ENCODE peak calls at places on chromosome 6, in nine cellular contexts. One of them, this sample, is unnamed.

GRCh38 chr6:117483004-117483644 is 650 bp downstream of the DCBLD1 start:
- DNase-seq in tibial nerve: no peak
- DNase-seq in breast epithelium: peak
- DNase-seq in sigmoid colon: peak
- DNase-seq in astrocyte of the spinal cord: peak
- DNase-seq in AG04450: no peak
- DNase-seq in esophagus squamous epithelium: no peak
- DNase-seq in fibroblast of the aortic adventitia: no peak
- DNase-seq in A549: peak
- DNase-seq in this sample: peak

GRCh38 chr6:144607998-144608736 is 323.0 kb downstream of the UTRN start:
- DNase-seq in sigmoid colon: no peak
- DNase-seq in tibial nerve: no peak
- DNase-seq in esophagus squamous epithelium: no peak
- DNase-seq in breast epithelium: no peak
- DNase-seq in AG04450: no peak
- DNase-seq in astrocyte of the spinal cord: no peak
- DNase-seq in A549: no peak
- DNase-seq in fibroblast of the aortic adventitia: no peak
- DNase-seq in this sample: no peak

GRCh38 chr6:170295519-170296422 is 4.9 kb upstream of the DLL1 start:
- DNase-seq in tibial nerve: no peak
- DNase-seq in sigmoid colon: no peak
- DNase-seq in breast epithelium: no peak
- DNase-seq in esophagus squamous epithelium: no peak
- DNase-seq in fibroblast of the aortic adventitia: no peak
- DNase-seq in astrocyte of the spinal cord: no peak
- DNase-seq in AG04450: no peak
- DNase-seq in A549: no peak
- DNase-seq in this sample: no peak

GRCh38 chr6:113882341-113882740 is 25.2 kb downstream of the MARCKS start:
- DNase-seq in astrocyte of the spinal cord: no peak
- DNase-seq in tibial nerve: no peak
- DNase-seq in A549: no peak
- DNase-seq in fibroblast of the aortic adventitia: no peak
- DNase-seq in esophagus squamous epithelium: no peak
- DNase-seq in AG04450: no peak
- DNase-seq in breast epithelium: no peak
- DNase-seq in sigmoid colon: no peak
- DNase-seq in this sample: no peak

GRCh38 chr6:128997880-128998279 is 114.9 kb downstream of the LAMA2 start:
- DNase-seq in fibroblast of the aortic adventitia: no peak
- DNase-seq in AG04450: no peak
- DNase-seq in sigmoid colon: no peak
- DNase-seq in esophagus squamous epithelium: no peak
- DNase-seq in astrocyte of the spinal cord: no peak
- DNase-seq in A549: no peak
- DNase-seq in tibial nerve: no peak
- DNase-seq in breast epithelium: no peak
- DNase-seq in this sample: no peak

GRCh38 chr6:164967102-164967501 is 342.3 kb downstream of the C6orf118 start:
- DNase-seq in esophagus squamous epithelium: no peak
- DNase-seq in breast epithelium: no peak
- DNase-seq in astrocyte of the spinal cord: no peak
- DNase-seq in AG04450: no peak
- DNase-seq in tibial nerve: no peak
- DNase-seq in sigmoid colon: no peak
- DNase-seq in fibroblast of the aortic adventitia: no peak
- DNase-seq in A549: no peak
- DNase-seq in this sample: no peak

GRCh38 chr6:169623343-169623742 is 78.5 kb downstream of the WDR27 start:
- DNase-seq in A549: no peak
- DNase-seq in esophagus squamous epithelium: no peak
- DNase-seq in breast epithelium: no peak
- DNase-seq in fibroblast of the aortic adventitia: no peak
- DNase-seq in AG04450: no peak
- DNase-seq in tibial nerve: no peak
- DNase-seq in astrocyte of the spinal cord: no peak
- DNase-seq in sigmoid colon: no peak
- DNase-seq in this sample: no peak

GRCh38 chr6:117448732-117449131 is 23.0 kb upstream of the ROS1 start:
- DNase-seq in tibial nerve: no peak
- DNase-seq in breast epithelium: no peak
- DNase-seq in A549: peak
- DNase-seq in fibroblast of the aortic adventitia: peak
- DNase-seq in AG04450: peak
- DNase-seq in astrocyte of the spinal cord: peak
- DNase-seq in sigmoid colon: no peak
- DNase-seq in esophagus squamous epithelium: no peak
- DNase-seq in this sample: peak

GRCh38 chr6:100462990-100463684 is 1.6 kb downstream of the SIM1 start:
- DNase-seq in fibroblast of the aortic adventitia: no peak
- DNase-seq in esophagus squamous epithelium: no peak
- DNase-seq in sigmoid colon: no peak
- DNase-seq in tibial nerve: no peak
- DNase-seq in breast epithelium: no peak
- DNase-seq in A549: no peak
- DNase-seq in astrocyte of the spinal cord: no peak
- DNase-seq in AG04450: no peak
- DNase-seq in this sample: no peak

GRCh38 chr6:87183687-87184086 is 28.3 kb downstream of the ZNF292 start:
- DNase-seq in A549: no peak
- DNase-seq in tibial nerve: no peak
- DNase-seq in astrocyte of the spinal cord: peak
- DNase-seq in breast epithelium: no peak
- DNase-seq in fibroblast of the aortic adventitia: peak
- DNase-seq in esophagus squamous epithelium: no peak
- DNase-seq in sigmoid colon: no peak
- DNase-seq in AG04450: no peak
- DNase-seq in this sample: peak

GRCh38 chr6:21767891-21768659 is 174.5 kb downstream of the SOX4 start:
- DNase-seq in AG04450: no peak
- DNase-seq in A549: no peak
- DNase-seq in breast epithelium: no peak
- DNase-seq in astrocyte of the spinal cord: peak
- DNase-seq in esophagus squamous epithelium: no peak
- DNase-seq in sigmoid colon: no peak
- DNase-seq in fibroblast of the aortic adventitia: peak
- DNase-seq in tibial nerve: no peak
- DNase-seq in this sample: peak

GRCh38 chr6:115986026-115986425 is 74.7 kb downstream of the FRK start:
- DNase-seq in esophagus squamous epithelium: no peak
- DNase-seq in sigmoid colon: no peak
- DNase-seq in A549: no peak
- DNase-seq in tibial nerve: no peak
- DNase-seq in astrocyte of the spinal cord: no peak
- DNase-seq in AG04450: no peak
- DNase-seq in breast epithelium: no peak
- DNase-seq in fibroblast of the aortic adventitia: no peak
- DNase-seq in this sample: no peak

GRCh38 chr6:111484655-111484974 is 1.6 kb upstream of the REV3L start:
- DNase-seq in fibroblast of the aortic adventitia: peak
- DNase-seq in A549: no peak
- DNase-seq in esophagus squamous epithelium: no peak
- DNase-seq in astrocyte of the spinal cord: peak
- DNase-seq in breast epithelium: no peak
- DNase-seq in sigmoid colon: no peak
- DNase-seq in tibial nerve: no peak
- DNase-seq in AG04450: no peak
- DNase-seq in this sample: no peak

GRCh38 chr6:47278545-47278944 is 31.2 kb downstream of the TNFRSF21 start:
- DNase-seq in breast epithelium: no peak
- DNase-seq in tibial nerve: no peak
- DNase-seq in A549: peak
- DNase-seq in sigmoid colon: no peak
- DNase-seq in AG04450: peak
- DNase-seq in fibroblast of the aortic adventitia: peak
- DNase-seq in astrocyte of the spinal cord: peak
- DNase-seq in esophagus squamous epithelium: no peak
- DNase-seq in this sample: peak

GRCh38 chr6:3919130-3919628 is 70.0 kb downstream of the FAM50B start:
- DNase-seq in tibial nerve: no peak
- DNase-seq in fibroblast of the aortic adventitia: peak
- DNase-seq in astrocyte of the spinal cord: no peak
- DNase-seq in A549: peak
- DNase-seq in sigmoid colon: no peak
- DNase-seq in AG04450: no peak
- DNase-seq in esophagus squamous epithelium: no peak
- DNase-seq in breast epithelium: peak
- DNase-seq in this sample: peak

GRCh38 chr6:127939442-127940066 is 38.7 kb upstream of the THEMIS start:
- DNase-seq in A549: no peak
- DNase-seq in astrocyte of the spinal cord: peak
- DNase-seq in fibroblast of the aortic adventitia: peak
- DNase-seq in esophagus squamous epithelium: no peak
- DNase-seq in tibial nerve: no peak
- DNase-seq in breast epithelium: no peak
- DNase-seq in AG04450: no peak
- DNase-seq in sigmoid colon: no peak
- DNase-seq in this sample: peak

GRCh38 chr6:43308990-43309477 is 408 bp upstream of the CRIP3 start:
- DNase-seq in astrocyte of the spinal cord: no peak
- DNase-seq in tibial nerve: no peak
- DNase-seq in AG04450: no peak
- DNase-seq in A549: no peak
- DNase-seq in breast epithelium: no peak
- DNase-seq in sigmoid colon: no peak
- DNase-seq in fibroblast of the aortic adventitia: no peak
- DNase-seq in esophagus squamous epithelium: no peak
- DNase-seq in this sample: no peak

GRCh38 chr6:43310137-43310536 is 1.5 kb upstream of the CRIP3 start:
- DNase-seq in sigmoid colon: no peak
- DNase-seq in fibroblast of the aortic adventitia: peak
- DNase-seq in esophagus squamous epithelium: no peak
- DNase-seq in AG04450: no peak
- DNase-seq in breast epithelium: no peak
- DNase-seq in astrocyte of the spinal cord: no peak
- DNase-seq in A549: no peak
- DNase-seq in tibial nerve: no peak
- DNase-seq in this sample: no peak

GRCh38 chr6:43307451-43308100 is 1.1 kb downstream of the CRIP3 start:
- DNase-seq in tibial nerve: no peak
- DNase-seq in A549: no peak
- DNase-seq in breast epithelium: no peak
- DNase-seq in esophagus squamous epithelium: no peak
- DNase-seq in AG04450: no peak
- DNase-seq in sigmoid colon: no peak
- DNase-seq in astrocyte of the spinal cord: no peak
- DNase-seq in fibroblast of the aortic adventitia: no peak
- DNase-seq in this sample: no peak

GRCh38 chr6:43306086-43306485 is 2.5 kb downstream of the CRIP3 start:
- DNase-seq in tibial nerve: no peak
- DNase-seq in astrocyte of the spinal cord: no peak
- DNase-seq in esophagus squamous epithelium: no peak
- DNase-seq in AG04450: no peak
- DNase-seq in breast epithelium: no peak
- DNase-seq in fibroblast of the aortic adventitia: no peak
- DNase-seq in sigmoid colon: no peak
- DNase-seq in A549: no peak
- DNase-seq in this sample: no peak

DNA sequence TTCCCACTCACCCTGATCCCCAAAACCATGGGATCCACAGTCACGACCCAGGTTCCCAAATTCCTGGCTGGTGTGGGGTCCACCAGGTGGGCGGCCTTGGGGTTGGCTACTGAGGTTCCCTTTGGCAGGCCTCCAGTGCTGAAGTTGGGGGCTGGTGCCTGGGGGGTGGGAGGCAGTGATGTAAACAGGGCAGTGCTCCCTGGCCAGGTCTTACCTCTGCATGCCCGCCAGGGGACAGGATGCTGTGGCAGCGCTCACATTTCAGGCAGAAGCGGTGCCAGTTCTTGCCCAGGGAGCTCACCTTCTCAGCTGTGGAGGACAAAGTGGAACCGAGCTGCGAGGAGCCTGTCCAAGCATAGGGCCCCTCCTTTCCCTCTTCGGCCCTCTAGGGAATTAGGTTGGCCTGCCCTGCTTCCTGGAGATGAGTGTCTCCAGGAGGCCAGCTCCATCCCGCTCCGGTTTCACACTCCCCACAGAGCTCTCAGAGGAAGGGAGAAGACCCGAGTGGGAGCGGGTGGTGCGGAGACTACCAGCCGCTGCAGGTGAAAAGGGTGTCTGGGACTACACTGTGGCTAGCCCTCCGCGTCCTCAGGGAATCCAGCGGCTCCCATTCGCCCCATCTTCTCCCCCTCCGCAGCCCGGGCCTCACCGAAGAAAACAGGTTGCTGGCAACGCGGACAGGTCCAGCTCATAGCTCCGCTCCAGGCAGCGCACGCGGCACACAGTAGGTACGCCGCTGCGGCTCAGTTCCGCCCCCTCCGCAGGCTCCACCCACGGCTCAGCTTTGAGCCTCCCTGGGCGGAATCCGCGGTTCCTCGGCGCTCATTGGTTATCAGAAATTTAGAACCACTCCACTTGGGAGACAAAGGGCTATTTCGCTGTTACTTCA is at the start of gene CRIP3:
- DNase-seq in esophagus squamous epithelium: no peak
- DNase-seq in tibial nerve: no peak
- DNase-seq in A549: peak
- DNase-seq in AG04450: no peak
- DNase-seq in sigmoid colon: no peak
- DNase-seq in breast epithelium: peak
- DNase-seq in fibroblast of the aortic adventitia: peak
- DNase-seq in astrocyte of the spinal cord: no peak
- DNase-seq in this sample: peak
- H3K4me3 ChIP-seq in esophagus squamous epithelium: peak
- H3K4me3 ChIP-seq in tibial nerve: peak
- H3K4me3 ChIP-seq in A549: peak
- H3K4me3 ChIP-seq in AG04450: peak
- H3K4me3 ChIP-seq in sigmoid colon: peak
- H3K4me3 ChIP-seq in breast epithelium: peak
- H3K4me3 ChIP-seq in fibroblast of the aortic adventitia: peak
- H3K4me3 ChIP-seq in astrocyte of the spinal cord: peak
- H3K4me3 ChIP-seq in this sample: peak

GRCh38 chr6:41439524-41440418 is 104.4 kb downstream of the NCR2 start:
- DNase-seq in esophagus squamous epithelium: no peak
- DNase-seq in breast epithelium: no peak
- DNase-seq in astrocyte of the spinal cord: no peak
- DNase-seq in fibroblast of the aortic adventitia: no peak
- DNase-seq in tibial nerve: no peak
- DNase-seq in sigmoid colon: no peak
- DNase-seq in A549: no peak
- DNase-seq in AG04450: no peak
- DNase-seq in this sample: no peak
- TF ChIP-seq CTCF in esophagus squamous epithelium: no peak
- TF ChIP-seq CTCF in breast epithelium: no peak
- TF ChIP-seq CTCF in astrocyte of the spinal cord: no peak
- TF ChIP-seq CTCF in fibroblast of the aortic adventitia: no peak
- TF ChIP-seq CTCF in tibial nerve: no peak
- TF ChIP-seq CTCF in sigmoid colon: no peak
- TF ChIP-seq CTCF in A549: no peak
- TF ChIP-seq CTCF in AG04450: no peak
- TF ChIP-seq CTCF in this sample: no peak

GRCh38 chr6:150697515-150697914 is 97.8 kb downstream of the PLEKHG1 start:
- DNase-seq in astrocyte of the spinal cord: peak
- DNase-seq in fibroblast of the aortic adventitia: peak
- DNase-seq in A549: peak
- DNase-seq in breast epithelium: no peak
- DNase-seq in sigmoid colon: no peak
- DNase-seq in esophagus squamous epithelium: no peak
- DNase-seq in tibial nerve: peak
- DNase-seq in AG04450: no peak
- DNase-seq in this sample: peak
- H3K4me3 ChIP-seq in astrocyte of the spinal cord: no peak
- H3K4me3 ChIP-seq in fibroblast of the aortic adventitia: no peak
- H3K4me3 ChIP-seq in A549: no peak
- H3K4me3 ChIP-seq in breast epithelium: no peak
- H3K4me3 ChIP-seq in sigmoid colon: no peak
- H3K4me3 ChIP-seq in esophagus squamous epithelium: no peak
- H3K4me3 ChIP-seq in tibial nerve: no peak
- H3K4me3 ChIP-seq in AG04450: no peak
- H3K4me3 ChIP-seq in this sample: no peak

GRCh38 chr6:7566617-7567173 is 23.3 kb upstream of the SNRNP48 start:
- DNase-seq in fibroblast of the aortic adventitia: no peak
- DNase-seq in esophagus squamous epithelium: no peak
- DNase-seq in astrocyte of the spinal cord: no peak
- DNase-seq in sigmoid colon: no peak
- DNase-seq in AG04450: no peak
- DNase-seq in breast epithelium: no peak
- DNase-seq in A549: peak
- DNase-seq in tibial nerve: no peak
- DNase-seq in this sample: no peak
- TF ChIP-seq CTCF in fibroblast of the aortic adventitia: no peak
- TF ChIP-seq CTCF in esophagus squamous epithelium: no peak
- TF ChIP-seq CTCF in astrocyte of the spinal cord: no peak
- TF ChIP-seq CTCF in sigmoid colon: no peak
- TF ChIP-seq CTCF in AG04450: no peak
- TF ChIP-seq CTCF in breast epithelium: no peak
- TF ChIP-seq CTCF in A549: no peak
- TF ChIP-seq CTCF in tibial nerve: no peak
- TF ChIP-seq CTCF in this sample: no peak